ENCODE peak calls at places on chromosomes 3 and 15, in four cellular contexts. E, S, M and L are unnamed samples.
A peak's percentile ranks its signal among the peaks of the same experiment; 100 is the strongest.

GRCh38 chr3:61594978-61595687 is 33.8 kb downstream of the PTPRG start:
- DNase-seq in S (no peak), E (no peak), M (no peak), L (no peak)

GRCh38 chr3:97504463-97504862 is 260.1 kb upstream of the ARL6 start:
- DNase-seq in E (no peak), M (no peak), S (no peak), L (no peak)

GRCh38 chr3:48784426-48785120 is 63.1 kb downstream of the PRKAR2A start:
- DNase-seq in M (no peak), S (no peak), E (no peak), L (peak; percentile 86)

GRCh38 chr3:62669161-62669560 is 206.1 kb downstream of the CADPS start:
- DNase-seq in E (peak; percentile 15), M (no peak), S (no peak), L (no peak)

GRCh38 chr15:69895202-69895601 is 202.5 kb downstream of the TLE3 start:
- DNase-seq in E (no peak), S (no peak), M (no peak), L (no peak)

GRCh38 chr3:108806316-108806715 is 16.3 kb upstream of the TRAT1 start:
- DNase-seq in S (no peak), M (no peak), E (no peak), L (no peak)

GRCh38 chr15:47293763-47294162 is 423.5 kb upstream of the SEMA6D start:
- DNase-seq in E (peak; percentile 82), M (peak; percentile 67), S (no peak), L (peak; percentile 91)

GRCh38 chr3:55690161-55690560 is 203.1 kb upstream of the WNT5A start:
- DNase-seq in M (no peak), S (no peak), E (no peak), L (no peak)

GRCh38 chr3:24359645-24360462 is 134.8 kb downstream of the THRB start:
- DNase-seq in E (no peak), S (no peak), M (no peak), L (no peak)

GRCh38 chr3:48426944-48427629 is 2.8 kb downstream of the PLXNB1 start:
- DNase-seq in E (peak; percentile 47), M (no peak), S (no peak), L (no peak)

GRCh38 chr3:25664066-25664809 is 469 bp downstream of the TOP2B start:
- DNase-seq in E (peak; percentile 85), M (peak; percentile 80), S (no peak), L (peak; percentile 47)

GRCh38 chr15:37076543-37076942 is 23.8 kb downstream of the MEIS2 start:
- DNase-seq in S (no peak), E (no peak), M (no peak), L (peak; percentile 68)

GRCh38 chr3:127709320-127710060 is 36.7 kb downstream of the ABTB1 start:
- DNase-seq in S (no peak), M (no peak), E (no peak), L (no peak)

GRCh38 chr3:12729313-12729676 is 29.8 kb downstream of the TMEM40 start:
- DNase-seq in M (no peak), E (no peak), S (no peak), L (peak; percentile 65)

GRCh38 chr3:150370129-150370602 is 37.9 kb upstream of the TSC22D2 start:
- DNase-seq in E (peak; percentile 60), M (peak; percentile 77), S (peak; percentile 93), L (peak; percentile 96)

GRCh38 chr3:13332158-13332557 is 88.0 kb downstream of the NUP210 start:
- DNase-seq in S (no peak), M (no peak), E (no peak), L (no peak)

GRCh38 chr3:31066999-31067398 is 172.5 kb upstream of the GADL1 start:
- DNase-seq in M (peak; percentile 62), S (no peak), E (no peak), L (peak; percentile 99)

GRCh38 chr3:118942651-118943050 is 92.0 kb downstream of the IGSF11 start:
- DNase-seq in S (no peak), M (no peak), E (peak; percentile 30), L (no peak)

GRCh38 chr15:31905054-31905453 is 125.3 kb upstream of the CHRNA7 start:
- DNase-seq in E (no peak), S (no peak), M (no peak), L (no peak)

GRCh38 chr3:23202203-23202920 is 765 bp upstream of the UBE2E2 start:
- DNase-seq in S (peak; percentile 93), E (peak; percentile 79), M (peak; percentile 62), L (peak; percentile 15)

GRCh38 chr15:49864251-49864650 is 243.4 kb downstream of the DTWD1 start:
- DNase-seq in S (no peak), M (no peak), E (no peak), L (no peak)

GRCh38 chr3:129623447-129624118 is 17.1 kb upstream of the PLXND1 start:
- DNase-seq in M (no peak), S (no peak), E (no peak), L (no peak)

GRCh38 chr3:129502641-129503386 is 25.6 kb upstream of the RHO start:
- DNase-seq in M (no peak), S (no peak), E (no peak), L (no peak)

GRCh38 chr15:38702178-38702912 is 137.7 kb upstream of the RASGRP1 start:
- DNase-seq in M (no peak), S (no peak), E (no peak), L (no peak)

GRCh38 chr3:183254816-183255730 is 2.0 kb downstream of the B3GNT5 start:
- DNase-seq in M (no peak), S (no peak), E (peak; percentile 34), L (peak; percentile 15)

GRCh38 chr3:87350367-87351199 is 74.2 kb upstream of the POU1F1 start:
- DNase-seq in E (peak; percentile 34), M (no peak), S (no peak), L (peak; percentile 23)

GRCh38 chr3:171007316-171007715 is 19.2 kb downstream of the SLC2A2 start:
- DNase-seq in S (no peak), M (no peak), E (no peak), L (no peak)

GRCh38 chr3:101310580-101311375 is 9.6 kb downstream of the IMPG2 start:
- DNase-seq in E (no peak), S (no peak), M (no peak), L (peak; percentile 61)

DNA sequence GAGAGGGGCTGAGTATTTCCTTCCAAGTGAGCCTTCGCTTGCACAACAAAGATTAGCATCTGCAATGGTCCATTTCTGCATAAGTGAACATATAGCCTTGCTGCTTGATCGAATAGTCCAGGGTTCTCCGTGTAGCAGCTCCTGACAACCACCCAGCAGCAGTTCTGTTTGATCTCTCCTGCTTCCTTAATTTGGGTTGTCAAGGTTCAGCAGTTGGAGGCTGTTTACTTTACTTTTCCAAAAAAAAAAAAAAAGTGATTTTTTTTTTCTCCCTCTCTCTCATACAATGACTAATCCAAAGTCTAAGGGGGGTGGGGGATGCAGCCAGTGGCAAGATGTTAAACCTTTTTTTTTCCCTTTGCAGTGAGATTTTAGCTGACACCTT is 3.6 kb downstream of the FOXP1 start:
- DNase-seq in S (peak; percentile 57), M (no peak), E (no peak), L (peak; percentile 73)
- H3K27ac ChIP-seq in S (peak overlapping the region; percentile 99), M (peak overlapping the region; percentile 97), E (no peak overlapping the region), L (peak overlapping the region; percentile 96)

DNA sequence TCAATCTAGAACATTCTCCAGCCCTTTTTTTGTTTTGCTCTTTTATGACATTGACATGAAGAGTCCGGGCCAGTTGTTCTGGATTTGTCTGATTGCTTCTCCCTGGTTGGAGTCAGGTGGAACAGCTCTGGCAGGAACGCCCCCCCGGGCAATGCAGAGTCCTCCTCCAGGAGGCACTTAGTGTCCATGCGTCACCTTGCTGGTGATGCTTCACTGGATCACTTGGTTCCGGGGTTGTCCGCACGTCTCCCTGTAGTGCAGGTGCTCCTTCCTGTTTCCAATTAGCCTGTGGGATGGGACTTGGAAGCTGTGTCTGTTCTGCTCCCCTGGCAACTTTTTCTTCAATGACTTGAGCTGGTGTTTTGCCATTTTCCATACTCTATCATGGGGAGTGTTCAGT is 9.8 kb downstream of the CSK start:
- DNase-seq in E (no peak), M (no peak), S (no peak), L (no peak)
- H3K4me1 ChIP-seq in E (peaks cover 25% of the 10 kb centered on the region), M (no peaks in the 10 kb centered on the region), S (peaks cover 74% of the 10 kb centered on the region), L (peaks cover 66% of the 10 kb centered on the region)

GRCh38 chr3:186978712-186979111 is 48.4 kb downstream of the ST6GAL1 start:
- DNase-seq in E (no peak), S (no peak), M (no peak), L (no peak)

GRCh38 chr3:186974824-186975281 is 44.5 kb downstream of the ST6GAL1 start:
- DNase-seq in M (no peak), S (no peak), E (no peak), L (no peak)

GRCh38 chr3:186979837-186980236 is 49.5 kb downstream of the ST6GAL1 start:
- DNase-seq in M (no peak), S (no peak), E (no peak), L (no peak)

GRCh38 chr3:186975726-186976125 is 45.4 kb downstream of the ST6GAL1 start:
- DNase-seq in S (no peak), E (no peak), M (no peak), L (no peak)

DNA sequence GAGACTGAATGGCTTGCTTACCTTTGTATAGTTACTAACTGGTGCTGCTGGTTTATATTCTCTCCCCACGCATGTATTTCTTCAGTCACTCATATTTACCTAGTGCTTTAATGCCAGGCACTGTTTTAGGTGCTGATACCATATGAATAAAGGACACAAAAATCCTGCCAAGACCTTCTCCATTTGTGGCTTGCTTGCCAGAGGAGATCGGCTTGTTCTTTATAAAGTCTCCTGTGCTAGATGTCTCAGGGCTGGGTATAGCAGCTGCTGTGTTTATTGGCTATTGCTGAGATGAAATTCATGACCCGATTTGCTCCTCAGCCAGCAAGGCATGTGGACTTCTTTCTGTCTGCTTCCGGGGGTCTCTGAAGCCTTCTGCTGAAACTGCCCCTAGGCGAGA is 46.5 kb downstream of the ST6GAL1 start:
- DNase-seq in S (no peak), E (no peak), M (no peak), L (peak; percentile 9)
- H3K27ac ChIP-seq in S (peak overlapping the region; percentile 76), E (peak overlapping the region; percentile 60), M (peak overlapping the region; percentile 82), L (no peak overlapping the region)

DNA sequence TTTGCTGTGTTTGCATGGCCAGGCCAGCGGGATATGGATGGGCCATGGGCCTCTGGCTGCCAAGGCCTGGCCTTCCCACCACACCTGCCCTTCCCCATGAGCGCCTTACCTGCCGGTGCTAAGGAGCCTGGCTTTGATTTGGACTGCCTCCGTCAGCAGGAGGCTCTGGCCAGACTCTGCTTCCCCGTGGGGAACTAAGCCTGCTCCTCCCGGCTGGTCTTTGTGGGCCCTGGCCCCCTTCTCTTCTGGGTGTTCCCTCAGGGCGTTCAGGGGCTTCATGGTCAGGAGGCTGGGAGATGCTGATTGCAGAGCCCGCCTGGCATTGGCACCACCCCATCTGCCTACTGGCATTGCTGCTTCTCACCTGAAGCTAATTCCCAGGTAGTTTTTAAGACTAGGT is 45.2 kb downstream of the SMAD6 start:
- DNase-seq in E (no peak), S (no peak), M (no peak), L (no peak)
- H3K4me1 ChIP-seq in E (peaks cover 30% of the 10 kb centered on the region), S (peaks cover 86% of the 10 kb centered on the region), M (no peaks in the 10 kb centered on the region), L (peaks cover 47% of the 10 kb centered on the region)

DNA sequence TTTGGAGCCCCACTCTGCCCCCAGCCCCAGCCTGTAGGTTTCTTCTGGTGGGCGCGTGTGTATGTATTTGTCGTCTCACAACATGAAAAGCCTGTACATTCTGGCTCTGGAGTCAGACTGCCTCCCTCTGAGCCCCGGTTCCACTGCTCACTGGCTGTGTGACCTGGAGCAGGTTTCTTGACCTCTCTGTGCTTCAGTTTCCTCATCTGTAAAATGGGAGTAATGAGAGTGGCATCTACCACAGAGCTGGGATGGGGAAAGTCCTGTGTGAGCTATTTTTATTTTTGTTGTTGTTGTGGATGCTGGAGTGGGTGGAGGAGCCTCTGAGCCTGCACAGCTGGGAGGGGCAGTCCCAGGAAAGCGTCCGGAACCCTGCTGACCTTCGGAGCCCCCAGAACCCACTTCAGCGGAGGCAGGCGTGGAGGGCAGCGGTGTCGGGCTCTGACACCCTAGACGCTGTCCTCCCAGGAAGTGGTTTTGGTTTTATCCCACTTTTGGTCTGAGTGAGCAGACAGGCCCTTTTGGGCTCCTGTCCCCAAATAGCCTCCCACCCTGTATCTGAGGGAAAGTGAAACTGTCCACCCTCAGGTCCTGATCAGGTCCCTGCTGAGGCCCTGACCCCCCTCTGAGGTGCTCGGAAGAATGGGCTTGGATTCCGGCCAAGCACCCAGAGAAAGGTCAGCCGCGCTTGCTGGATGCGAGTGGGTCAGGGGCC is 103.5 kb downstream of the CHSY1 start:
- DNase-seq in S (no peak), E (no peak), M (no peak), L (no peak)
- H3K27ac ChIP-seq in S (no peak overlapping the region), E (no peak overlapping the region), M (no peak overlapping the region), L (no peak overlapping the region)